ENCODE peak calls at places on chromosomes 2 and 18, in four cellular contexts. G is WERI-Rb-1, V is A549, I is heart right ventricle. Y is an unnamed sample.

GRCh38 chr2:204530464-204530805 is 14.8 kb upstream of the PARD3B start:
- DNase-seq in G (no peak), V (no peak), I (no peak), Y (no peak)

GRCh38 chr2:135271006-135271405 is 218.9 kb downstream of the RAB3GAP1 start:
- DNase-seq in G (no peak), V (no peak), I (no peak), Y (no peak)

GRCh38 chr2:9332853-9333245 is 90.5 kb downstream of the ITGB1BP1 start:
- DNase-seq in G (no peak), V (no peak), I (no peak), Y (no peak)

GRCh38 chr18:48877941-48878340 is 72.8 kb downstream of the SMAD7 start:
- DNase-seq in G (no peak), V (no peak), I (no peak), Y (no peak)

GRCh38 chr18:21242141-21243040 is at the start of gene GREB1L:
- DNase-seq in G (peak), V (peak), I (peak), Y (no peak)

GRCh38 chr2:72755647-72756423 is 70.0 kb downstream of the EXOC6B start:
- DNase-seq in G (no peak), V (peak), I (no peak), Y (no peak)

GRCh38 chr2:213246665-213247281 is 37.5 kb upstream of the SPAG16 start:
- DNase-seq in G (peak), V (peak), I (no peak), Y (no peak)

GRCh38 chr18:5979971-5980457 is 84.7 kb upstream of the TMEM200C start:
- DNase-seq in G (no peak), V (no peak), I (peak), Y (no peak)

GRCh38 chr2:42575458-42576064 is 7.1 kb downstream of the MTA3 start:
- DNase-seq in G (no peak), V (no peak), I (no peak), Y (no peak)

GRCh38 chr2:67465623-67466022 is 68.5 kb downstream of the ETAA1 start:
- DNase-seq in G (no peak), V (no peak), I (no peak), Y (no peak)

GRCh38 chr2:240226672-240227537 is 86.4 kb upstream of the OTOS start:
- DNase-seq in G (no peak), V (no peak), I (no peak), Y (no peak)

GRCh38 chr2:69790601-69790959 is 38.9 kb upstream of the GMCL1 start:
- DNase-seq in G (no peak), V (no peak), I (no peak), Y (no peak)

GRCh38 chr2:55031505-55031904 is 18.7 kb downstream of the RTN4 start:
- DNase-seq in G (no peak), V (no peak), I (no peak), Y (no peak)

GRCh38 chr2:208781166-208781565 is 374.6 kb downstream of the PTH2R start:
- DNase-seq in G (no peak), V (no peak), I (no peak), Y (no peak)

GRCh38 chr2:208782097-208782496 is 375.5 kb downstream of the PTH2R start:
- DNase-seq in G (no peak), V (no peak), I (no peak), Y (no peak)

DNA sequence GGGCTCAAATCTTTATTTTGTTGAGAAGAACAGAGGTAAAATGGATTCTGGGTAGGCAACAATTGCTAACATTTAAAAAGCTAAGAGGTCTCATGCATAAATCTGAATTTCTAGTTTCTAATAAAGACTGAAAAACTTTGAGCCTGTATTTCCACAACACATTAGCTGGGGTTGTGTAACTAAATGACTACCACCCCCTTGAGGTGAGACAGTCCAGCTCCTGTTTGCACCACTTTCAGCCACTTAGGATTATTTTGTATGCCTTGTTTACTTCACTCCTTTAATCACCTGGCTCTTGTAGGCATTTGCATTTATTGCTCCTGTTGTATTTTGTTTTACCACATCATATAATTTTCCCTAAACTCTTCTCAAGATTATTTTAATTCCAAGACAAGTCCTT is 376.6 kb downstream of the PTH2R start:
- DNase-seq in G (no peak), V (no peak), I (no peak), Y (no peak)
- TF ChIP-seq CTCF in G (peak), V (no peak), I (no peak), Y (no peak)

DNA sequence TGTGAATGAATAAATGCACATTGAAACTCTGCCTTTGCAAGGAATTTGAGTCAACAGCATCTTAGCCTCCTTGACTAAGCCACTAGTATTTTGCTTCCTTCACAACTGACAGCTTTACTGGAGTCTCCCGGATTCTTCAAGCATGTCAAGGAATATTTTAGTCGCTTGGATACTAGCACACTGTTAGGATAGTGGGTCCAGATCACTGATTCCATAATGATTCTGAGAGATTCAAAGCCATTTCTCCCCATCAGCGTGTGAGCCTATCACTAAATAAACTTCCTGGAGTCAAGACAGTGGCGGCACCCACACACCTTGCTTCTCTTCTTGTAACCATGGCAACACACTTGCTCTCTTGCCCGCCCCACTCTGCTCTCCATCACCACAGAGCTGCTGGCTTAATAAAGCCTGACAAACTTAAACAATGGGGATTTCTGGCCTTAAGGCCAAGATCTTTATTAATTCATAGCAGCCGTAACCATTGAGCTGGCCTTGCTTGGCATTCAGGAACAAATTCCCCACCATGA is 245.1 kb downstream of the LRRTM1 start:
- DNase-seq in G (no peak), V (no peak), I (no peak), Y (no peak)
- H3K4me3 ChIP-seq in G (no peak), V (no peak), I (no peak), Y (no peak)

GRCh38 chr2:180000434-180000833 is 6.7 kb downstream of the CWC22 start:
- DNase-seq in G (no peak), V (no peak), I (no peak), Y (no peak)
- TF ChIP-seq CTCF in G (no peak), V (no peak), I (no peak), Y (no peak)

GRCh38 chr2:98734823-98735260 is 3.9 kb upstream of the MGAT4A start:
- DNase-seq in G (peak), V (no peak), I (no peak), Y (no peak)
- H3K4me3 ChIP-seq in G (no peak), V (no peak), I (no peak), Y (no peak)

GRCh38 chr2:85601771-85602475 is 575 bp downstream of the TMEM150A start:
- DNase-seq in G (peak), V (peak), I (peak), Y (no peak)

GRCh38 chr2:85604568-85605339 is 2.3 kb upstream of the TMEM150A start:
- DNase-seq in G (no peak), V (no peak), I (no peak), Y (no peak)

GRCh38 chr2:85600235-85600575 is 2.3 kb downstream of the TMEM150A start:
- DNase-seq in G (no peak), V (no peak), I (no peak), Y (no peak)

GRCh38 chr2:85600951-85601770 is 1.3 kb downstream of the TMEM150A start:
- DNase-seq in G (no peak), V (no peak), I (no peak), Y (no peak)

DNA sequence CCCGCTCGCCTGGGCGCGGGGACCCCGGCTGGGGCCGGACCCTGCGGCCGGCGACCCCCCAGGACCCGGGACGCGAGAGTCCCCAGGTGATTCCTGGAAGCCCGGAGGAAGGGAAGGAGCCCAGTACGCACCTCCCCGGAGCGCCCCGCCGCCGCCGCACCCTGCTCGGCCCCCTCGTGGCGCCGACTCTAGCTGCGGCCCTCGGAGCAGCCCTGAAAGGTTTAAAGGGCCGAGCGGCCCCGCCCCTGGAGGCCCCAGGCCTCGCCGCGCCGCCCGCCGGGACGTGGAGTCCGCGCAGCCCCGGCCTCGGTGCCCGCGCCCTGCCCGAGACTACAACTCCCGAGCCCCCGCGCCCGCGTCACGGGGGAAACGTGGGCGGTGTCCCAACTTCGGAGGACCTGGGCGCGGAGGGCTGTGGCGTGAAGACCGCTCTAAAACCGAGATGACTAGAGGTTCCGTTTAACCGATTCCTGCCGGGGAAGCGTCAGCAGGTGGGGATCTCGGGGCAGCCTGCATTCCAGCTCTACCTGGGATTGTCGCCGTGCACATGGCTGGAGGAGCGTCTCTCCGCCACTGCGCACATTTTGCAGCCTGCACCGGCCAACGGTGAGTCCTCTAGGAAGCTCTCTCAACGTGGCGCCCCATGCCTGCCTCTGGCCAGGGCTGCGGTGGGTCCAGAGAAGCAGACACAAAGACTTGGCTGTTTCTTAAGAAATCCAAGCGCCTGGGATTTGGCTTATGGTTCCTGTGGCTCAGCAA is at the start of gene TMEM150A:
- DNase-seq in G (peak), V (peak), I (peak), Y (no peak)
- TF ChIP-seq CTCF in G (peak), V (peak), I (peak), Y (peak)